ENCODE peak calls at places on chromosomes 2 and 18, in four cellular contexts. One of them, this sample, is unnamed.

GRCh38 chr2:71500426-71501079 is 47.2 kb downstream of the DYSF start:
- DNase-seq in HepG2: no peak
- DNase-seq in GM12878: no peak
- DNase-seq in K562: no peak
- DNase-seq in this sample: no peak

GRCh38 chr2:230877737-230878598 is 13.2 kb downstream of the ITM2C start:
- DNase-seq in K562: no peak
- DNase-seq in GM12878: no peak
- DNase-seq in HepG2: no peak
- DNase-seq in this sample: no peak

GRCh38 chr18:24868760-24869237 is 408.4 kb downstream of the HRH4 start:
- DNase-seq in K562: no peak
- DNase-seq in GM12878: no peak
- DNase-seq in HepG2: no peak
- DNase-seq in this sample: no peak

GRCh38 chr2:68185541-68186164 is 28.0 kb downstream of the PNO1 start:
- DNase-seq in HepG2: peak; percentile 52
- DNase-seq in K562: peak; percentile 52
- DNase-seq in GM12878: peak; percentile 28
- DNase-seq in this sample: peak; percentile 44

GRCh38 chr2:95074663-95075439 is 46.8 kb downstream of the MRPS5 start:
- DNase-seq in GM12878: no peak
- DNase-seq in K562: no peak
- DNase-seq in HepG2: no peak
- DNase-seq in this sample: no peak

GRCh38 chr18:45110577-45111506 is 430.2 kb downstream of the SETBP1 start:
- DNase-seq in HepG2: no peak
- DNase-seq in GM12878: no peak
- DNase-seq in K562: no peak
- DNase-seq in this sample: no peak

GRCh38 chr2:134139615-134140014 is 114.3 kb upstream of the MGAT5 start:
- DNase-seq in K562: no peak
- DNase-seq in HepG2: no peak
- DNase-seq in GM12878: no peak
- DNase-seq in this sample: no peak

GRCh38 chr2:109435866-109436634 is 177.7 kb downstream of the SEPTIN10 start:
- DNase-seq in GM12878: no peak
- DNase-seq in K562: no peak
- DNase-seq in HepG2: no peak
- DNase-seq in this sample: no peak

GRCh38 chr2:28338046-28338753 is 54.5 kb upstream of the FOSL2 start:
- DNase-seq in K562: no peak
- DNase-seq in HepG2: no peak
- DNase-seq in GM12878: no peak
- DNase-seq in this sample: no peak

GRCh38 chr18:45671366-45671765 is 52.6 kb upstream of the SLC14A1 start:
- DNase-seq in HepG2: no peak
- DNase-seq in GM12878: no peak
- DNase-seq in K562: no peak
- DNase-seq in this sample: no peak

GRCh38 chr2:120797421-120798289 is 62.0 kb downstream of the GLI2 start:
- DNase-seq in GM12878: no peak
- DNase-seq in HepG2: no peak
- DNase-seq in K562: no peak
- DNase-seq in this sample: no peak

GRCh38 chr2:136363921-136364320 is 246.0 kb upstream of the CXCR4 start:
- DNase-seq in HepG2: no peak
- DNase-seq in K562: no peak
- DNase-seq in GM12878: no peak
- DNase-seq in this sample: no peak

GRCh38 chr2:33645861-33646260 is 46.8 kb upstream of the FAM98A start:
- DNase-seq in GM12878: no peak
- DNase-seq in K562: no peak
- DNase-seq in HepG2: no peak
- DNase-seq in this sample: no peak

GRCh38 chr2:69946351-69947077 is 14.9 kb downstream of the ASPRV1 start:
- DNase-seq in HepG2: peak; percentile 82
- DNase-seq in GM12878: peak; percentile 30
- DNase-seq in K562: no peak
- DNase-seq in this sample: no peak

GRCh38 chr2:95039978-95040377 is 14.5 kb downstream of the MAL start:
- DNase-seq in K562: no peak
- DNase-seq in GM12878: no peak
- DNase-seq in HepG2: no peak
- DNase-seq in this sample: no peak

GRCh38 chr2:127670055-127670956 is 5.0 kb downstream of the LIMS2 start:
- DNase-seq in HepG2: no peak
- DNase-seq in GM12878: no peak
- DNase-seq in K562: no peak
- DNase-seq in this sample: peak; percentile 7

GRCh38 chr2:50720695-50721314 is 311.1 kb downstream of the NRXN1 start:
- DNase-seq in GM12878: no peak
- DNase-seq in HepG2: no peak
- DNase-seq in K562: no peak
- DNase-seq in this sample: no peak

GRCh38 chr2:206708286-206708685 is 9.9 kb downstream of the DYTN start:
- DNase-seq in K562: no peak
- DNase-seq in GM12878: no peak
- DNase-seq in HepG2: no peak
- DNase-seq in this sample: no peak

GRCh38 chr2:221649045-221649444 is 76.9 kb upstream of the EPHA4 start:
- DNase-seq in HepG2: no peak
- DNase-seq in GM12878: no peak
- DNase-seq in K562: no peak
- DNase-seq in this sample: no peak

DNA sequence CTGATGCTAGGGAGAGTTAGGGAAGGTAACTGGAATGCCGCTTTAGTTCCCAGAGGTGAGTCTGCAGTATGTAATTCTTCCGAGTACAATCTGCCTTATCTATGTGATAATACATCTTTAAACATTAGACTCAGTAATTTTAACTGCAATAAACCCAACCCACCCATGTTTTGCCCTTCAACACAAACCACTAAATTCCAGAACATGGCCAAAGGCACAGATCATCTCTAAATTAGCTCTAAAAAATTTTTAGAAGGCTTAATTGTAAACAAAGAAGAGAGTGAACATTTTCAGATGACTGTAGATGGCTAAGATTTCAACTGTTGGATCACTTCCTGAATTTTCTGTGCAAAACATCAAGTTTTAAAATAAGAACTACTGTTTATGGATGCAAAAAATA is 488.7 kb upstream of the ID2 start:
- DNase-seq in GM12878: no peak
- DNase-seq in HepG2: no peak
- DNase-seq in K562: no peak
- DNase-seq in this sample: no peak
- TF ChIP-seq SMC3 in GM12878: no peak
- TF ChIP-seq SMC3 in HepG2: no peak
- TF ChIP-seq SMC3 in K562: no peak
- TF ChIP-seq SMC3 in this sample: no peak

DNA sequence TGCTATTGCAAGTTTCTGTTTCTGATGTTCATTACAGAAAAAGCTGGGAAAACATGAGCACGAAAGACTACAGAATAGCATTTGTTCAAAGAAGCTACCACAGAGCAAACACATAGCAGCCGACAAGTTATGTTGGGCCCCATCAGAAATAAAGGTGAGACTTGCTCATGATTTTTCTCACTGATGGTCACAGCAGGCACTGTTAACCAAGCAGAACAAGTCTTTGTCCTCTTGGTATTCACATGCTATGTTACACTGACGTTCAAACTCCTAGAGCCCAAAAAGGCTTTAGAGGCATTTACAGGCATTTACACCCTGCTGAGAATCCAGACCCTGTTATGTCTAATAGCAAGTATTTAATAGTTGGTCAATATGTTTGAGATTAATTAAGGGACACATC is 235.0 kb upstream of the HNMT start:
- DNase-seq in HepG2: no peak
- DNase-seq in GM12878: no peak
- DNase-seq in K562: no peak
- DNase-seq in this sample: no peak
- TF ChIP-seq GABPA in HepG2: no peak
- TF ChIP-seq GABPA in GM12878: no peak
- TF ChIP-seq GABPA in K562: no peak
- TF ChIP-seq GABPA in this sample: no peak

GRCh38 chr2:168731550-168732128 is 70.8 kb upstream of the NOSTRIN start:
- DNase-seq in HepG2: no peak
- DNase-seq in GM12878: no peak
- DNase-seq in K562: no peak
- DNase-seq in this sample: no peak
- TF ChIP-seq CHD2 in HepG2: no peak
- TF ChIP-seq CHD2 in GM12878: no peak
- TF ChIP-seq CHD2 in K562: no peak
- TF ChIP-seq CHD2 in this sample: no peak

GRCh38 chr2:39241588-39241987 is 2.2 kb downstream of the CDKL4 start:
- DNase-seq in GM12878: no peak
- DNase-seq in K562: no peak
- DNase-seq in HepG2: no peak
- DNase-seq in this sample: no peak

GRCh38 chr2:39247512-39247911 is 3.7 kb upstream of the CDKL4 start:
- DNase-seq in HepG2: no peak
- DNase-seq in K562: no peak
- DNase-seq in GM12878: no peak
- DNase-seq in this sample: no peak

GRCh38 chr2:39246382-39246980 is 2.7 kb upstream of the CDKL4 start:
- DNase-seq in K562: no peak
- DNase-seq in GM12878: no peak
- DNase-seq in HepG2: no peak
- DNase-seq in this sample: no peak

GRCh38 chr2:39240758-39241157 is 3.0 kb downstream of the CDKL4 start:
- DNase-seq in GM12878: no peak
- DNase-seq in HepG2: no peak
- DNase-seq in K562: no peak
- DNase-seq in this sample: no peak

GRCh38 chr2:39243469-39244123 is at the start of gene CDKL4:
- DNase-seq in GM12878: no peak
- DNase-seq in HepG2: no peak
- DNase-seq in K562: no peak
- DNase-seq in this sample: peak; percentile 91
- TF ChIP-seq SMC3 in GM12878: no peak
- TF ChIP-seq SMC3 in HepG2: no peak
- TF ChIP-seq SMC3 in K562: no peak
- TF ChIP-seq SMC3 in this sample: no peak

GRCh38 chr2:65786001-65786400 is 353.6 kb upstream of the SPRED2 start:
- DNase-seq in K562: no peak
- DNase-seq in HepG2: no peak
- DNase-seq in GM12878: no peak
- DNase-seq in this sample: no peak
- TF ChIP-seq GABPA in K562: no peak
- TF ChIP-seq GABPA in HepG2: no peak
- TF ChIP-seq GABPA in GM12878: no peak
- TF ChIP-seq GABPA in this sample: no peak

GRCh38 chr2:123695449-123695848 is 329.6 kb upstream of the CNTNAP5 start:
- DNase-seq in K562: no peak
- DNase-seq in HepG2: no peak
- DNase-seq in GM12878: no peak
- DNase-seq in this sample: no peak
- TF ChIP-seq CHD2 in K562: no peak
- TF ChIP-seq CHD2 in HepG2: no peak
- TF ChIP-seq CHD2 in GM12878: no peak
- TF ChIP-seq CHD2 in this sample: no peak

GRCh38 chr18:55856191-55856590 is 268.2 kb upstream of the TCF4 start:
- DNase-seq in K562: no peak
- DNase-seq in HepG2: no peak
- DNase-seq in GM12878: no peak
- DNase-seq in this sample: no peak

GRCh38 chr18:55853268-55853667 is 265.3 kb upstream of the TCF4 start:
- DNase-seq in K562: no peak
- DNase-seq in GM12878: no peak
- DNase-seq in HepG2: no peak
- DNase-seq in this sample: no peak

GRCh38 chr18:55856679-55857078 is 268.7 kb upstream of the TCF4 start:
- DNase-seq in GM12878: no peak
- DNase-seq in HepG2: no peak
- DNase-seq in K562: no peak
- DNase-seq in this sample: no peak

GRCh38 chr18:55847960-55848359 is 260.0 kb upstream of the TCF4 start:
- DNase-seq in HepG2: no peak
- DNase-seq in K562: no peak
- DNase-seq in GM12878: no peak
- DNase-seq in this sample: no peak

GRCh38 chr18:55850904-55851303 is 262.9 kb upstream of the TCF4 start:
- DNase-seq in GM12878: no peak
- DNase-seq in K562: no peak
- DNase-seq in HepG2: no peak
- DNase-seq in this sample: no peak
- TF ChIP-seq SMC3 in GM12878: no peak
- TF ChIP-seq SMC3 in K562: no peak
- TF ChIP-seq SMC3 in HepG2: no peak
- TF ChIP-seq SMC3 in this sample: no peak

GRCh38 chr2:41930807-41931566 is 116.8 kb upstream of the PKDCC start:
- DNase-seq in K562: no peak
- DNase-seq in GM12878: peak; percentile 36
- DNase-seq in HepG2: no peak
- DNase-seq in this sample: no peak

GRCh38 chr2:41926614-41927580 is 120.9 kb upstream of the PKDCC start:
- DNase-seq in HepG2: no peak
- DNase-seq in GM12878: no peak
- DNase-seq in K562: peak; percentile 28
- DNase-seq in this sample: no peak

GRCh38 chr2:41925009-41925408 is 122.8 kb upstream of the PKDCC start:
- DNase-seq in HepG2: no peak
- DNase-seq in GM12878: no peak
- DNase-seq in K562: no peak
- DNase-seq in this sample: no peak

GRCh38 chr2:41928593-41928992 is 119.2 kb upstream of the PKDCC start:
- DNase-seq in HepG2: no peak
- DNase-seq in K562: no peak
- DNase-seq in GM12878: no peak
- DNase-seq in this sample: no peak

DNA sequence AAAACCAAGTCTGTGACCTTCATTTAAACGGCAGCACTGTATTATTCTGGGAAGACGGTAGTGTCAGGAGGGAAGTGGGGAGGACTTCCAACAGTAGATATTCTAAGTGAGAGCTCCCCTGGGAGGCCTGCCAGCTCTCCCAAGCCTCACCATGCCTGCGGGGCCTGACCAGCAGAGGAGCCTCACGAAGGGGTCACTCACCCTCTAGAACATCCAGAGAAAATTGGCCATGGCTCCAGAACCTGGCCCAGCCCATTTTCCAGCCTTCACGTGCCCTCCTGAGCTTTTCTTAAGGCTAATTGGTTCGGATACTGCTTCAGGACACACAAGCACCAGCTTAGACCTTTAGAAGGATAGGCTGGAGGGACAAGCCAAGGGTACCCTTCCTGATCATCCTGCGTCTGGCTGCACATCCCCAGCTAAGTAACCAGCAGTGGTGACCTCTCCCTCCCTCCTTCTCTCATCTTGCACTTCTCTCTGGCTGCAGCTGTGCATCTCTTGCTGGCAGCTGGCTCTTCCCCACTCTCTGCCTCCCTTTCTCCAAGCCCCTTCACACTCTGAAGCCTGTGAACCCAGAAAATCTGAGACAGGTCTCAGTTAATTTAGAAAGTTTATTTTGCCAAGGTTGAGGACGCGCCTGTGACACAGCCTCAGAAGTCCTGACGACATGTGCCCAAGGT is 120.1 kb upstream of the PKDCC start:
- DNase-seq in K562: no peak
- DNase-seq in HepG2: no peak
- DNase-seq in GM12878: no peak
- DNase-seq in this sample: no peak
- TF ChIP-seq GABPA in K562: no peak
- TF ChIP-seq GABPA in HepG2: no peak
- TF ChIP-seq GABPA in GM12878: no peak
- TF ChIP-seq GABPA in this sample: no peak

GRCh38 chr2:101805146-101806088 is 107.9 kb downstream of the MAP4K4 start:
- DNase-seq in HepG2: no peak
- DNase-seq in K562: no peak
- DNase-seq in GM12878: no peak
- DNase-seq in this sample: peak; percentile 52
- TF ChIP-seq CHD2 in HepG2: no peak
- TF ChIP-seq CHD2 in K562: no peak
- TF ChIP-seq CHD2 in GM12878: no peak
- TF ChIP-seq CHD2 in this sample: peak; percentile 47

This sample was measured in SK-N-SH.